ENCODE peak calls at places on chromosomes 3 and 15, in four cellular contexts. One of them, this sample, is unnamed.

GRCh38 chr3:156602424-156602823 is 47.5 kb upstream of the SSR3 start:
- DNase-seq in A549: no peak
- DNase-seq in WTC11: no peak
- DNase-seq in HepG2: no peak
- DNase-seq in this sample: no peak

GRCh38 chr15:71647479-71647792 is 162.9 kb upstream of the NR2E3 start:
- DNase-seq in A549: no peak
- DNase-seq in WTC11: no peak
- DNase-seq in HepG2: no peak
- DNase-seq in this sample: no peak

GRCh38 chr15:34791701-34792100 is 3.6 kb downstream of the ACTC1 start:
- DNase-seq in A549: no peak
- DNase-seq in WTC11: no peak
- DNase-seq in HepG2: no peak
- DNase-seq in this sample: no peak

GRCh38 chr3:46378426-46378942 is 7.7 kb downstream of the CCR5 start:
- DNase-seq in A549: peak
- DNase-seq in WTC11: peak
- DNase-seq in HepG2: peak
- DNase-seq in this sample: peak

GRCh38 chr15:63504247-63504978 is at the start of gene USP3:
- DNase-seq in A549: peak
- DNase-seq in WTC11: peak
- DNase-seq in HepG2: peak
- DNase-seq in this sample: peak

GRCh38 chr3:33537135-33537534 is 96.9 kb upstream of the UBP1 start:
- DNase-seq in A549: no peak
- DNase-seq in WTC11: no peak
- DNase-seq in HepG2: no peak
- DNase-seq in this sample: no peak

GRCh38 chr3:9169951-9170850 is 79.2 kb downstream of the SRGAP3 start:
- DNase-seq in A549: no peak
- DNase-seq in WTC11: no peak
- DNase-seq in HepG2: no peak
- DNase-seq in this sample: no peak

GRCh38 chr15:73856458-73857192 is 16.7 kb upstream of the TBC1D21 start:
- DNase-seq in A549: no peak
- DNase-seq in WTC11: no peak
- DNase-seq in HepG2: no peak
- DNase-seq in this sample: no peak

GRCh38 chr3:124797426-124797945 is 67.2 kb downstream of the UMPS start:
- DNase-seq in A549: no peak
- DNase-seq in WTC11: no peak
- DNase-seq in HepG2: no peak
- DNase-seq in this sample: no peak

GRCh38 chr3:115375362-115375761 is 228.3 kb upstream of the ZBTB20 start:
- DNase-seq in A549: no peak
- DNase-seq in WTC11: no peak
- DNase-seq in HepG2: no peak
- DNase-seq in this sample: no peak

GRCh38 chr15:61155741-61156700 is 73.1 kb downstream of the RORA start:
- DNase-seq in A549: no peak
- DNase-seq in WTC11: no peak
- DNase-seq in HepG2: no peak
- DNase-seq in this sample: peak

GRCh38 chr3:129315386-129315991 is 36.8 kb downstream of the HMCES start:
- DNase-seq in A549: peak
- DNase-seq in WTC11: no peak
- DNase-seq in HepG2: no peak
- DNase-seq in this sample: peak

DNA sequence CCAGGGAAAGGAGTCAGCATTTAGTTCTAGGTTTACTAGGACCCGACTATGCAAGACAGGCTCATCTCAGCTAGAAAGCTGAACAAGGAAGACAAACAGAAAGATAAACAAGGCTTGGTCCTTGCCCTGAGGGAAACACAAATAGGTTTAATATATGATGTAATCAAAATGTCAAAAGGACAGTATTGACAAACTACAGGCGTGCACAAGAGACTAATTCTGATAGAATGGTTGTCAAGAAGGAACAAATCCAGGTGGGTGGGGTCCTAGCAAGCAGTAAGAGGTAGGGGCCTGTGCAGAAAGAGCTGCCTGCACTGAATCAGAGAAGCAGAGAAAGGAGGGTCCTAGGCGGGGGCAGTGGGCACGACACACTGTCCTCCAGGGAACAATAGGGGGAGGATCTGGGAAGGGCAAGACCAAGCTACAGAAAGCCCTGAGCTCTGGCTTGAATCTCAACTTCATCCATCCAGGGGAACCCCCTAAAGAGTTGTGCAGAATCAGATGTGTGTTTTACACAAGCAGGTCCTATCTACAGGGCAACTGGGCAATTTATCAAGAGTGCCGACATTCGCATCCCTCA is 23.3 kb downstream of the RFTN1 start:
- DNase-seq in A549: no peak
- DNase-seq in WTC11: no peak
- DNase-seq in HepG2: no peak
- DNase-seq in this sample: no peak
- TF ChIP-seq NR3C1 in A549: no peak
- TF ChIP-seq NR3C1 in WTC11: no peak
- TF ChIP-seq NR3C1 in HepG2: no peak
- TF ChIP-seq NR3C1 in this sample: no peak

GRCh38 chr15:93152951-93153350 is 63.9 kb upstream of the RGMA start:
- DNase-seq in A549: no peak
- DNase-seq in WTC11: no peak
- DNase-seq in HepG2: no peak
- DNase-seq in this sample: no peak

GRCh38 chr15:93151488-93151887 is 62.5 kb upstream of the RGMA start:
- DNase-seq in A549: no peak
- DNase-seq in WTC11: no peak
- DNase-seq in HepG2: no peak
- DNase-seq in this sample: no peak

GRCh38 chr15:93158104-93158503 is 69.1 kb upstream of the RGMA start:
- DNase-seq in A549: no peak
- DNase-seq in WTC11: no peak
- DNase-seq in HepG2: no peak
- DNase-seq in this sample: no peak

GRCh38 chr15:93150910-93151309 is 61.9 kb upstream of the RGMA start:
- DNase-seq in A549: no peak
- DNase-seq in WTC11: no peak
- DNase-seq in HepG2: no peak
- DNase-seq in this sample: no peak

GRCh38 chr15:93152264-93152884 is 63.4 kb upstream of the RGMA start:
- DNase-seq in A549: no peak
- DNase-seq in WTC11: no peak
- DNase-seq in HepG2: no peak
- DNase-seq in this sample: no peak
- TF ChIP-seq NR3C1 in A549: no peak
- TF ChIP-seq NR3C1 in WTC11: no peak
- TF ChIP-seq NR3C1 in HepG2: no peak
- TF ChIP-seq NR3C1 in this sample: no peak

GRCh38 chr3:48562367-48563095 is 1.1 kb downstream of the UCN2 start:
- DNase-seq in A549: no peak
- DNase-seq in WTC11: no peak
- DNase-seq in HepG2: no peak
- DNase-seq in this sample: no peak

GRCh38 chr3:48561045-48561736 is 2.4 kb downstream of the UCN2 start:
- DNase-seq in A549: no peak
- DNase-seq in WTC11: peak
- DNase-seq in HepG2: peak
- DNase-seq in this sample: peak

GRCh38 chr3:48563382-48563918 is at the start of gene UCN2:
- DNase-seq in A549: no peak
- DNase-seq in WTC11: no peak
- DNase-seq in HepG2: no peak
- DNase-seq in this sample: no peak

GRCh38 chr3:48558446-48559134 is 2.0 kb upstream of the PFKFB4 start:
- DNase-seq in A549: no peak
- DNase-seq in WTC11: no peak
- DNase-seq in HepG2: no peak
- DNase-seq in this sample: no peak

GRCh38 chr3:48560648-48561018 is 2.9 kb downstream of the UCN2 start:
- DNase-seq in A549: no peak
- DNase-seq in WTC11: no peak
- DNase-seq in HepG2: no peak
- DNase-seq in this sample: no peak
- TF ChIP-seq NR3C1 in A549: no peak
- TF ChIP-seq NR3C1 in WTC11: no peak
- TF ChIP-seq NR3C1 in HepG2: no peak
- TF ChIP-seq NR3C1 in this sample: no peak

GRCh38 chr3:77869423-77869822 is 829.5 kb downstream of the ROBO2 start:
- DNase-seq in A549: no peak
- DNase-seq in WTC11: no peak
- DNase-seq in HepG2: no peak
- DNase-seq in this sample: no peak
- TF ChIP-seq NR3C1 in A549: no peak
- TF ChIP-seq NR3C1 in WTC11: no peak
- TF ChIP-seq NR3C1 in HepG2: no peak
- TF ChIP-seq NR3C1 in this sample: no peak

GRCh38 chr15:68272797-68273271 is 4.7 kb upstream of the FEM1B start:
- DNase-seq in A549: peak
- DNase-seq in WTC11: no peak
- DNase-seq in HepG2: no peak
- DNase-seq in this sample: no peak
- TF ChIP-seq NR3C1 in A549: no peak
- TF ChIP-seq NR3C1 in WTC11: no peak
- TF ChIP-seq NR3C1 in HepG2: no peak
- TF ChIP-seq NR3C1 in this sample: no peak

This sample was measured in K562.